ENCODE peak calls at places on chromosomes 1 and 21, in five cellular contexts. One of them, this sample, is unnamed.

GRCh38 chr1:107138767-107139445 is 1.9 kb upstream of the NTNG1 start:
- DNase-seq in epithelial cell of esophagus: peak
- DNase-seq in astrocyte of the spinal cord: peak
- DNase-seq in fibroblast of gingiva: no peak
- DNase-seq in mucosa of descending colon: no peak
- DNase-seq in this sample: no peak

GRCh38 chr1:232222614-232223013 is 407.3 kb downstream of the SIPA1L2 start:
- DNase-seq in astrocyte of the spinal cord: no peak
- DNase-seq in mucosa of descending colon: no peak
- DNase-seq in epithelial cell of esophagus: no peak
- DNase-seq in fibroblast of gingiva: no peak
- DNase-seq in this sample: no peak

GRCh38 chr1:91533625-91534024 is 33.0 kb downstream of the CDC7 start:
- DNase-seq in epithelial cell of esophagus: no peak
- DNase-seq in fibroblast of gingiva: no peak
- DNase-seq in mucosa of descending colon: no peak
- DNase-seq in astrocyte of the spinal cord: no peak
- DNase-seq in this sample: no peak

GRCh38 chr1:160781129-160781808 is 14.7 kb upstream of the LY9 start:
- DNase-seq in epithelial cell of esophagus: peak
- DNase-seq in fibroblast of gingiva: no peak
- DNase-seq in astrocyte of the spinal cord: no peak
- DNase-seq in mucosa of descending colon: no peak
- DNase-seq in this sample: no peak

GRCh38 chr1:39205102-39205780 is 746 bp downstream of the MACF1 start:
- DNase-seq in astrocyte of the spinal cord: peak
- DNase-seq in mucosa of descending colon: no peak
- DNase-seq in epithelial cell of esophagus: peak
- DNase-seq in fibroblast of gingiva: peak
- DNase-seq in this sample: no peak

GRCh38 chr1:57423135-57424131 is at the start of gene DAB1:
- DNase-seq in fibroblast of gingiva: no peak
- DNase-seq in epithelial cell of esophagus: peak
- DNase-seq in mucosa of descending colon: no peak
- DNase-seq in astrocyte of the spinal cord: no peak
- DNase-seq in this sample: no peak

GRCh38 chr21:18725653-18726052 is 322.1 kb upstream of the TMPRSS15 start:
- DNase-seq in astrocyte of the spinal cord: no peak
- DNase-seq in epithelial cell of esophagus: no peak
- DNase-seq in fibroblast of gingiva: no peak
- DNase-seq in mucosa of descending colon: no peak
- DNase-seq in this sample: no peak

GRCh38 chr1:228782662-228783414 is 47.6 kb downstream of the RHOU start:
- DNase-seq in mucosa of descending colon: no peak
- DNase-seq in astrocyte of the spinal cord: no peak
- DNase-seq in fibroblast of gingiva: no peak
- DNase-seq in epithelial cell of esophagus: no peak
- DNase-seq in this sample: no peak

This sample was measured in right lobe of liver.